ENCODE peak calls at places on chromosomes 13 and 19, in nine cellular contexts. A is osteoblast; N is CD4-positive, alpha-beta memory T cell; B is AG04450; V is stomach; G is tibial artery; Q is neural progenitor cell; O is heart right ventricle; K is GM23248. I is an unnamed sample. For H3K9me3, the result is how much of the 10 kb centered on the place peaks cover.

GRCh38 chr19:18718846-18719458 is 35.5 kb downstream of the CRTC1 start:
- DNase-seq in A (peak), G (no peak), V (no peak), Q (no peak), B (no peak), N (no peak), K (no peak), O (no peak), I (no peak)

GRCh38 chr13:43787998-43788397 is 1.2 kb upstream of the ENOX1 start:
- DNase-seq in A (peak), Q (peak), K (peak), B (no peak), N (no peak), V (no peak), G (no peak), O (no peak), I (peak)

GRCh38 chr19:19064098-19064722 is 416 bp downstream of the SLC25A42 start:
- DNase-seq in B (no peak), O (peak), K (no peak), G (peak), Q (no peak), V (no peak), N (no peak), A (no peak), I (no peak)

GRCh38 chr19:30227661-30228112 is 144.5 kb upstream of the ZNF536 start:
- DNase-seq in K (peak), O (peak), V (peak), A (peak), B (no peak), Q (peak), G (peak), N (no peak), I (peak)

GRCh38 chr13:46666727-46667456 is 113.9 kb downstream of the LRCH1 start:
- DNase-seq in B (no peak), A (no peak), N (no peak), K (no peak), Q (peak), G (no peak), O (peak), V (no peak), I (no peak)

GRCh38 chr13:97945342-97945741 is 8.1 kb upstream of the IPO5 start:
- DNase-seq in G (no peak), Q (no peak), A (no peak), N (no peak), V (no peak), K (peak), O (no peak), B (no peak), I (no peak)

GRCh38 chr13:112154301-112155060 is 87.5 kb downstream of the SOX1 start:
- DNase-seq in B (no peak), O (no peak), V (no peak), K (no peak), A (no peak), Q (no peak), G (no peak), N (no peak), I (no peak)

GRCh38 chr19:1318678-1319471 is 33.2 kb downstream of the EFNA2 start:
- DNase-seq in B (no peak), K (no peak), V (no peak), Q (peak), G (no peak), N (no peak), O (no peak), A (no peak), I (no peak)

GRCh38 chr13:102405499-102406079 is 3.7 kb upstream of the FGF14 start:
- DNase-seq in N (no peak), A (peak), B (no peak), G (no peak), O (no peak), V (no peak), K (peak), Q (peak), I (no peak)

GRCh38 chr13:45521292-45521691 is 56.6 kb downstream of the COG3 start:
- DNase-seq in Q (no peak), B (peak), V (no peak), A (no peak), K (peak), N (no peak), O (peak), G (peak), I (no peak)

GRCh38 chr13:76425930-76426329 is 460.3 kb downstream of the KCTD12 start:
- DNase-seq in B (peak), V (no peak), K (peak), O (peak), N (no peak), A (peak), G (no peak), Q (no peak), I (no peak)

GRCh38 chr13:46804391-46804815 is 7.4 kb upstream of the ESD start:
- DNase-seq in O (no peak), V (no peak), Q (no peak), K (peak), N (no peak), B (peak), G (no peak), A (peak), I (no peak)

GRCh38 chr13:72186730-72187422 is 319.9 kb upstream of the DACH1 start:
- DNase-seq in G (no peak), B (no peak), O (no peak), A (no peak), Q (no peak), V (no peak), N (no peak), K (no peak), I (no peak)

GRCh38 chr13:100473087-100473486 is 115.5 kb downstream of the GGACT start:
- DNase-seq in G (no peak), N (no peak), B (no peak), Q (peak), K (no peak), A (no peak), V (no peak), O (no peak), I (no peak)

GRCh38 chr13:73894995-73895571 is 239.1 kb downstream of the KLF12 start:
- DNase-seq in V (no peak), G (no peak), O (no peak), N (no peak), B (no peak), K (no peak), A (no peak), Q (no peak), I (no peak)

GRCh38 chr13:74770361-74770760 is 636.2 kb upstream of the KLF12 start:
- DNase-seq in V (no peak), A (peak), O (no peak), G (no peak), K (peak), B (peak), N (no peak), Q (no peak), I (no peak)

GRCh38 chr19:45782162-45782623 is at the start of gene DMPK:
- DNase-seq in N (no peak), B (no peak), O (peak), G (peak), Q (no peak), A (peak), K (peak), V (no peak), I (peak)

GRCh38 chr19:12825259-12826131 is 8.9 kb downstream of the RTBDN start:
- DNase-seq in N (no peak), B (no peak), K (peak), A (peak), V (peak), G (no peak), O (no peak), Q (peak), I (no peak)

GRCh38 chr13:24212674-24213073 is 52.2 kb downstream of the SPATA13 start:
- DNase-seq in K (no peak), A (no peak), V (no peak), Q (no peak), N (no peak), G (no peak), O (no peak), B (no peak), I (peak)

GRCh38 chr13:60696602-60697001 is 299.6 kb downstream of the TDRD3 start:
- DNase-seq in N (no peak), Q (no peak), O (no peak), K (no peak), A (no peak), B (no peak), G (no peak), V (no peak), I (no peak)

GRCh38 chr19:494171-495046 is 1.9 kb upstream of the MADCAM1 start:
- DNase-seq in B (no peak), K (no peak), V (no peak), N (peak), O (no peak), G (no peak), Q (no peak), A (peak), I (no peak)

GRCh38 chr13:107210216-107211010 is 642.5 kb upstream of the ARGLU1 start:
- DNase-seq in B (no peak), N (no peak), G (no peak), O (no peak), K (peak), V (no peak), Q (no peak), A (no peak), I (no peak)

GRCh38 chr13:104382941-104383340 is 1316.7 kb upstream of the SLC10A2 start:
- DNase-seq in Q (no peak), N (no peak), V (no peak), G (no peak), B (no peak), A (no peak), K (no peak), O (no peak), I (no peak)

GRCh38 chr13:109331898-109332297 is 454.5 kb downstream of the IRS2 start:
- DNase-seq in V (no peak), B (no peak), N (no peak), K (peak), Q (no peak), O (no peak), G (no peak), A (no peak), I (no peak)

DNA sequence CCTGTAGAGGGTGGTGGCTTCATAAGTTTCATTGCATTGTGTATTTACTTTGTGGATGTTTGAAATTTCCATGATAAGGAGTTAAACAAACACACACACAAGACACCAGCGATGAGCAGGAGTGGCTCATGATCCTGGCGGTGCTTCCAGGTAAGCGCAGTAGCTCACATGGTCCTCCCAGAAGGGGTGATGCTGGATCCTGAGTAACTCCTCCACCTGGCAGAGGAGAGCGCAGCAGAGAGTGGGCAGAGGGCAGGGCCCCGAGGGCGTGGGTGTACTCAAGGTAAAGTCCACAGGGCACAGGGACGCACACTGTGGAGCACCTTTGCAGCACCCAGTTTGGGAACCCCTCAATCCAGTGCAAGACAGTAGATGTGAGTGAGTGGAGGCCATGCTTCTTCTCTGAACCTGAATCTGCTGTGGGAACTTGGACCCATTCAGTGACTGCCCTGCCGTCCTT is 54.0 kb downstream of the RFX2 start:
- DNase-seq in B (no peak), V (no peak), Q (no peak), K (no peak), A (no peak), N (no peak), O (no peak), G (no peak), I (no peak)
- H3K4me3 ChIP-seq in B (no peak), V (no peak), Q (no peak), K (peak), A (no peak), N (no peak), O (peak), G (peak), I (no peak)

DNA sequence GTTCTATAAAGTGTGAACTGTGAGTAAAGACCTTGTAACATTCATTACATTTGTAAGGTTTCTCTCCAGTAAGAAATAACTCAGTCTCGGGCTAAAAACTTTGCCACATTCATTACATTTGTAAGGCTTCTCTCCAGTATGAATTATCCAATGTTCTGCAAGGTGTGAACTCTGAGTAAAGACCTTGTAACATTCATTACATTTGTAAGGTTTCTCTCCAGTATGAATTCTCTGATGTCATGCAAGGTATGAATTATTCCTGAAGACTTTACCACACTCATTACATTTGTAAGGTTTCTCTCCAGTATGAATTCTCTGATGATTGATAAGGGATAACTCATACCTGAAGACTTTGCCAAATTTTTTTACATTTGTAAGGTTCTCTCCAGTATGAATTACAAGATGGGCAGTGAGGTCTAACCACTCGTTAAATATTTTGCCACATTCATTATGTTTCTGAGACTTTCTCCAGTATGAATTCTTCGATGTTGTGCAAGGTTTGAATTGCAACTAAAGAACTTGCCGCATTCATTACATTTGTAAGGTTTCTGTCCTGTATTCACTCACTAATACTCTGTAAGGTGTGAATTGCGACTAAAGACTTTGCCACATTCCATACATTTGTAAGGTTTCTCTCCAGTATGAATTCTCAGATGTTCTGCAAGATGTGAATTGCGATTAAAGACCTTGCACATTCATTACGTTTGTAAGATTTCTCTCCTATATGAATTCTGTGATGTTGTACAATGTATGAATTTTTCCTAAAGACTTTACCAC is 21.2 kb downstream of the ZNF578 start:
- DNase-seq in O (no peak), A (no peak), Q (no peak), K (no peak), N (no peak), G (no peak), B (no peak), V (no peak), I (no peak)
- H3K9me3 ChIP-seq in O (half or more), A (under half), Q (half or more), K (under half), N (half or more), G (half or more), B (half or more), V (half or more), I (under half)

GRCh38 chr19:38736036-38736412 is 8.2 kb downstream of the CAPN12 start:
- DNase-seq in A (peak), K (peak), O (peak), Q (peak), G (no peak), V (peak), B (no peak), N (peak), I (peak)
- H3K4me3 ChIP-seq in A (peak), K (peak), O (peak), Q (peak), G (peak), V (peak), B (peak), N (peak), I (peak)

GRCh38 chr19:22610121-22610520 is 24.0 kb upstream of the ZNF492 start:
- DNase-seq in O (no peak), B (no peak), A (peak), G (peak), K (no peak), V (no peak), Q (no peak), N (no peak), I (no peak)

GRCh38 chr19:22609630-22610029 is 24.5 kb upstream of the ZNF492 start:
- DNase-seq in B (no peak), V (no peak), K (no peak), G (peak), Q (no peak), A (peak), N (no peak), O (no peak), I (no peak)

GRCh38 chr19:22607653-22608430 is 26.3 kb upstream of the ZNF492 start:
- DNase-seq in V (no peak), G (peak), B (no peak), A (no peak), N (no peak), K (no peak), Q (no peak), O (no peak), I (no peak)

GRCh38 chr19:22606954-22607652 is 27.0 kb upstream of the ZNF492 start:
- DNase-seq in N (no peak), K (no peak), B (no peak), Q (no peak), A (peak), G (peak), O (no peak), V (no peak), I (no peak)

DNA sequence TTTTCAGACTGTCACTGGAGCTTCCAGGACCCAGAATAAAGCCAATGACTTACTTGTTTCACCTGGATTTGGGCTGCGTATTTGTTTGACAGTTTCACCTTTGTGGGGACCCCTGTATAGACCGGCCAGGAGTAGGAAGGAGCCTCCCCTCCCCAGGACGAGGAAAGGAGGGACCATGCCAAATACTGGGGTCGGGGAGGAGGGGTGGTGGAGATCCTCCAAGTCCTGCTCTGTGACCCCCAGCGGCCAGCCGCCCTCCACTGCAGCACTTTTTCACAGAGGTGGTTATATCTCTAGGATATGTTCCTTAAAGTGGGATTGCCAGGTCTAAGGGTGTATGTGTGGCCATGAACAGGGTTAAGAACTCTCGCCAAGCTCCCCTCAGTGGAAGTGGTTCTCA is 25.7 kb upstream of the ZNF492 start:
- DNase-seq in Q (no peak), K (no peak), V (no peak), G (peak), N (no peak), O (no peak), B (no peak), A (peak), I (no peak)
- H3K9me3 ChIP-seq in Q (under half), K (under half), V (under half), G (under half), N (under half), O (under half), B (half or more), A (under half), I (under half)

DNA sequence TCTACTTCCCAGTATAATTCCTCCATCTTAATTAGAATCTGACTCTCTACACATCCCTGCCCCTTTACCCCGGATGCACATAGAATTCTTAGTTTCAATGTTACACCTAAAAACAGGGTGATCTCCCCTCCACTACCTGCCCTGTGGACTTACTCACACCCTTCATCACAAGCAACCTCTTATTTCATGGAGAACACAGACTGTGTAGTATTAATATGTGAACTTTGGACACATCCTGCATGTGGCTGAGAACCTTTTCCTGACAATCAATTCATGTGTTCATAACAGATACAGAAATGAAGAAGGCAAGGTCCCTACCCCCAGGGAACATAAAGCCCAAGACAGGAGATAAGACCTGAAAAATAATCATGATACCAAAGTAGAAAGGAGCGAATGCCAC is 11.8 kb downstream of the CEACAM6 start:
- DNase-seq in B (no peak), K (no peak), Q (no peak), A (no peak), V (no peak), O (no peak), G (no peak), N (no peak), I (no peak)
- H3K4me3 ChIP-seq in B (no peak), K (no peak), Q (no peak), A (no peak), V (no peak), O (no peak), G (no peak), N (no peak), I (no peak)

DNA sequence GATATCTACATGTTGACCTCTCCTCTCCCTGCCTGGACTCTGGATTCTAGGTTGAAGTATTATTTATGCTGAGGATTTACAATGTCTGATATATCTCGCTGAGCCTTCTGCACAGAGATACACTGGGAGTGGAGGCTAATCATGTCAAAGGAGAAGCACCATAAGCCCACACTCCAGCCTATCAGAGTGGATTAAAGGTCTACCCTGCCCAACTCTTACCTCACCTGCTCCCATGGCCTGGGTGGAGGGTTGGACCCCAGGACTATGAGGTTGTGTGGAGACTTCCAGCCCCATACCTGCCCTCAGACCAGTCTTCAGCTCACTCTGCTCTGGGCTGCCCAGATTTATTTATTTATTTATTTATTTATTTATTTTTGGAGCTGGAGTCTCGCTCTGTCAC is 15.4 kb downstream of the OR10H4 start:
- DNase-seq in K (no peak), A (no peak), O (no peak), Q (no peak), V (no peak), B (no peak), G (no peak), N (no peak), I (no peak)
- H3K9me3 ChIP-seq in K (under half), A (under half), O (under half), Q (under half), V (under half), B (under half), G (under half), N (under half), I (under half)

DNA sequence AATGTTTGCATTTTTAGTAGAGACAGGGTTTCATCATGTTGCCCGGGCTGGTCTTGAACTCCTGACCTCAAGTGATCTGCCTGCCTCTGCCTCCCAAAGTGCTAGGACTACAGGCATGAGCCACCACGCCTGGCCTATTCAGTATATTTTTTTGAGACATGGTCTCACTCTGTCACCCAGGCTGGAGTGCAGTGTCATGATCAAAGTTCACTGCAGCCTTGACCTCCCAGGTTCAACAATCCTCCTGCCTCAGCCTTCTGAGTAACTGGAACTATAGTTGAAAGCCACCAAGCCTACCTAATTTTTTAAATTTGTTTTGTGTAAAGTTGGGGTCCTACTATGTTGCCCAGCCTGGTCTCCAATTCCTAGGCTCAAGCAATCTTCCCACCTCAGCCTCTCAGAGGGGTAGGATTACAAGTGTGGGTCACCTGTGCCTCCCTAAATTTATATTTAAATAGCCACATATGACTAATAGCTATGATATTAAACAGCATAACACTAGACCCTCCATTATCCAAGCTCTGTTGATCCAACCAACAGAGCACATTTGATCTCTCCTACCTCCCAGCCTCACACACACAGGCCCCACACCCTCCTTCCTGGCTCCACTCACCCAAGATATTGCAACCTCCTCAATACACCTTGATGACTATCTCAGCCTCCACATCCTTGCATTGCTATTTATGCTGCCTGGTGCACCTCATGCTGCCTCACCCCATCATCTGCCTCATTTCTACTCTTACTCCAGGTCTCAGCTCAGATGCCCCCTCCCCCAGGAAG is 2.1 kb upstream of the CEACAM19 start:
- DNase-seq in K (no peak), B (no peak), Q (no peak), V (no peak), G (no peak), N (no peak), O (no peak), A (no peak), I (no peak)
- H3K4me3 ChIP-seq in K (no peak), B (no peak), Q (no peak), V (no peak), G (no peak), N (no peak), O (no peak), A (no peak), I (no peak)

I was measured in pancreas.